ENCODE peak calls at places on chromosomes 7 and 10, in five cellular contexts. One of them, this sample, is unnamed.
A peak's percentile ranks its signal among the peaks of the same experiment; 100 is the strongest.

GRCh38 chr7:381211-382117 is 91.5 kb downstream of the FOXL3 start:
- DNase-seq in activated CD4-positive, alpha-beta T cell treated with anti-CD3 and anti-CD28 coated beads, Interleukin-2, amount 50 U/mL, for 48 hours: peak; percentile 46
- DNase-seq in GM12865: no peak
- DNase-seq in left ventricle myocardium superior: no peak
- DNase-seq in NCI-H1436: no peak
- DNase-seq in this sample: no peak

GRCh38 chr7:132709971-132710567 is 133.8 kb upstream of the PLXNA4 start:
- DNase-seq in activated CD4-positive, alpha-beta T cell treated with anti-CD3 and anti-CD28 coated beads, Interleukin-2, amount 50 U/mL, for 48 hours: peak; percentile 9
- DNase-seq in NCI-H1436: no peak
- DNase-seq in GM12865: peak; percentile 31
- DNase-seq in left ventricle myocardium superior: no peak
- DNase-seq in this sample: peak; percentile 53

GRCh38 chr10:63917363-63917762 is 396.2 kb downstream of the REEP3 start:
- DNase-seq in activated CD4-positive, alpha-beta T cell treated with anti-CD3 and anti-CD28 coated beads, Interleukin-2, amount 50 U/mL, for 48 hours: no peak
- DNase-seq in GM12865: no peak
- DNase-seq in left ventricle myocardium superior: no peak
- DNase-seq in NCI-H1436: no peak
- DNase-seq in this sample: no peak

GRCh38 chr7:128794020-128794419 is 2.3 kb downstream of the CCDC136 start:
- DNase-seq in left ventricle myocardium superior: no peak
- DNase-seq in GM12865: peak; percentile 49
- DNase-seq in activated CD4-positive, alpha-beta T cell treated with anti-CD3 and anti-CD28 coated beads, Interleukin-2, amount 50 U/mL, for 48 hours: no peak
- DNase-seq in NCI-H1436: no peak
- DNase-seq in this sample: no peak

GRCh38 chr10:69726850-69727249 is 74.9 kb upstream of the COL13A1 start:
- DNase-seq in left ventricle myocardium superior: no peak
- DNase-seq in GM12865: no peak
- DNase-seq in NCI-H1436: no peak
- DNase-seq in activated CD4-positive, alpha-beta T cell treated with anti-CD3 and anti-CD28 coated beads, Interleukin-2, amount 50 U/mL, for 48 hours: no peak
- DNase-seq in this sample: no peak

GRCh38 chr7:45921699-45922519 is 837 bp upstream of the IGFBP3 start:
- DNase-seq in left ventricle myocardium superior: peak; percentile 73
- DNase-seq in activated CD4-positive, alpha-beta T cell treated with anti-CD3 and anti-CD28 coated beads, Interleukin-2, amount 50 U/mL, for 48 hours: peak; percentile 28
- DNase-seq in GM12865: peak; percentile 44
- DNase-seq in NCI-H1436: no peak
- DNase-seq in this sample: peak; percentile 88

GRCh38 chr7:28865494-28866257 is 92.5 kb downstream of the TRIL start:
- DNase-seq in NCI-H1436: no peak
- DNase-seq in left ventricle myocardium superior: no peak
- DNase-seq in activated CD4-positive, alpha-beta T cell treated with anti-CD3 and anti-CD28 coated beads, Interleukin-2, amount 50 U/mL, for 48 hours: no peak
- DNase-seq in GM12865: no peak
- DNase-seq in this sample: no peak

GRCh38 chr7:42097756-42098155 is 139.3 kb downstream of the GLI3 start:
- DNase-seq in NCI-H1436: no peak
- DNase-seq in GM12865: no peak
- DNase-seq in left ventricle myocardium superior: no peak
- DNase-seq in activated CD4-positive, alpha-beta T cell treated with anti-CD3 and anti-CD28 coated beads, Interleukin-2, amount 50 U/mL, for 48 hours: no peak
- DNase-seq in this sample: no peak

GRCh38 chr10:71454347-71454746 is 57.6 kb downstream of the CDH23 start:
- DNase-seq in GM12865: no peak
- DNase-seq in NCI-H1436: no peak
- DNase-seq in left ventricle myocardium superior: no peak
- DNase-seq in activated CD4-positive, alpha-beta T cell treated with anti-CD3 and anti-CD28 coated beads, Interleukin-2, amount 50 U/mL, for 48 hours: no peak
- DNase-seq in this sample: no peak

GRCh38 chr7:45136106-45137060 is 21.2 kb upstream of the RAMP3 start:
- DNase-seq in left ventricle myocardium superior: no peak
- DNase-seq in activated CD4-positive, alpha-beta T cell treated with anti-CD3 and anti-CD28 coated beads, Interleukin-2, amount 50 U/mL, for 48 hours: peak; percentile 65
- DNase-seq in NCI-H1436: peak; percentile 72
- DNase-seq in GM12865: peak; percentile 84
- DNase-seq in this sample: peak; percentile 67

GRCh38 chr10:70508912-70509366 is 30.4 kb downstream of the PALD1 start:
- DNase-seq in NCI-H1436: no peak
- DNase-seq in left ventricle myocardium superior: peak; percentile 77
- DNase-seq in activated CD4-positive, alpha-beta T cell treated with anti-CD3 and anti-CD28 coated beads, Interleukin-2, amount 50 U/mL, for 48 hours: no peak
- DNase-seq in GM12865: peak; percentile 37
- DNase-seq in this sample: peak; percentile 71